ENCODE peak calls at places on chromosomes 1 and 21, in eight cellular contexts. A is AML-193; Y is iris pigment epithelial cell; Q is naive thymus-derived CD4-positive, alpha-beta T cell; G is myocyte; S is stimulated activated CD8-positive, alpha-beta memory T cell treated with anti-CD3 and anti-CD28 coated beads, Interleukin-15, amount 100 ng/mL, for 4 hours; E is renal cortical epithelial cell; V is naive thymus-derived CD8-positive, alpha-beta T cell. N is an unnamed sample.

GRCh38 chr1:37947364-37947763 is 511 bp upstream of the INPP5B start:
- DNase-seq in Q (no peak), S (no peak), V (no peak), A (no peak), Y (no peak), E (no peak), G (no peak), N (no peak)

GRCh38 chr1:117562581-117563491 is 43.0 kb upstream of the TENT5C start:
- DNase-seq in Y (no peak), S (no peak), G (peak), A (no peak), V (no peak), Q (no peak), E (no peak), N (no peak)

GRCh38 chr1:17874231-17874630 is 119.1 kb downstream of the ACTL8 start:
- DNase-seq in A (no peak), E (peak), Q (no peak), Y (peak), S (no peak), V (no peak), G (peak), N (no peak)

GRCh38 chr1:93851327-93851712 is 27.7 kb downstream of the DNTTIP2 start:
- DNase-seq in S (no peak), Q (no peak), E (no peak), Y (no peak), V (no peak), G (peak), A (no peak), N (no peak)

GRCh38 chr1:94069649-94070285 is 51.2 kb downstream of the ABCA4 start:
- DNase-seq in S (no peak), G (peak), Q (no peak), Y (no peak), E (peak), A (no peak), V (no peak), N (no peak)

GRCh38 chr1:152151646-152152045 is 7.4 kb downstream of the RPTN start:
- DNase-seq in G (no peak), E (no peak), V (no peak), S (no peak), A (no peak), Y (no peak), Q (no peak), N (no peak)

GRCh38 chr21:44757731-44758130 is 43.9 kb downstream of the UBE2G2 start:
- DNase-seq in E (no peak), Y (no peak), V (no peak), G (no peak), S (no peak), A (no peak), Q (no peak), N (no peak)

GRCh38 chr1:152585586-152585985 is 5.3 kb upstream of the LCE3D start:
- DNase-seq in Y (no peak), V (no peak), Q (no peak), G (no peak), A (no peak), S (no peak), E (no peak), N (no peak)

GRCh38 chr1:23254584-23254983 is 37.3 kb upstream of the HTR1D start:
- DNase-seq in Q (no peak), G (no peak), E (no peak), A (no peak), Y (no peak), S (no peak), V (no peak), N (no peak)

GRCh38 chr1:113453771-113454083 is 63.4 kb downstream of the MAGI3 start:
- DNase-seq in Y (peak), E (no peak), G (no peak), Q (no peak), A (no peak), S (no peak), V (no peak), N (no peak)

GRCh38 chr1:177927021-177927596 is 42.7 kb downstream of the SEC16B start:
- DNase-seq in V (no peak), G (peak), S (no peak), A (no peak), E (peak), Q (no peak), Y (peak), N (no peak)

GRCh38 chr1:4122513-4123160 is 222.6 kb upstream of the C1orf174 start:
- DNase-seq in V (no peak), G (no peak), Y (no peak), E (no peak), A (no peak), Q (no peak), S (no peak), N (no peak)

GRCh38 chr1:211920141-211920572 is 89.6 kb upstream of the LPGAT1 start:
- DNase-seq in V (no peak), A (no peak), Y (peak), E (peak), S (no peak), G (peak), Q (no peak), N (no peak)

GRCh38 chr1:113452921-113453770 is 62.8 kb downstream of the MAGI3 start:
- DNase-seq in A (peak), V (no peak), Q (peak), G (no peak), E (peak), Y (peak), S (no peak), N (no peak)

GRCh38 chr21:17461582-17461981 is 51.3 kb upstream of the CXADR start:
- DNase-seq in Q (no peak), V (no peak), Y (peak), E (peak), G (no peak), A (no peak), S (no peak), N (no peak)

GRCh38 chr1:60280256-60280655 is 206.7 kb upstream of the C1orf87 start:
- DNase-seq in E (no peak), Y (no peak), G (peak), S (no peak), Q (no peak), V (no peak), A (no peak), N (no peak)

GRCh38 chr1:19232526-19232851 is 18.8 kb downstream of the EMC1 start:
- DNase-seq in S (no peak), V (peak), Q (no peak), E (peak), A (no peak), Y (peak), G (no peak), N (no peak)

GRCh38 chr1:209720826-209721225 is 16.2 kb downstream of the HSD11B1 start:
- DNase-seq in Q (no peak), A (no peak), V (no peak), E (no peak), G (no peak), Y (peak), S (no peak), N (no peak)

GRCh38 chr1:111510003-111510380 is 6.6 kb upstream of the ADORA3 start:
- DNase-seq in E (no peak), Y (no peak), A (no peak), S (no peak), G (no peak), Q (no peak), V (no peak), N (no peak)

GRCh38 chr1:205343431-205344009 is 13.2 kb downstream of the KLHDC8A start:
- DNase-seq in E (no peak), S (no peak), V (no peak), Y (no peak), G (no peak), A (no peak), Q (no peak), N (no peak)

GRCh38 chr1:109477821-109478220 is 5.9 kb upstream of the ATXN7L2 start:
- DNase-seq in Q (no peak), S (no peak), A (peak), G (no peak), E (no peak), Y (no peak), V (no peak), N (no peak)

GRCh38 chr1:64038965-64039926 is 164.2 kb upstream of the UBE2U start:
- DNase-seq in G (peak), V (no peak), S (no peak), Y (peak), E (peak), A (no peak), Q (no peak), N (no peak)

GRCh38 chr1:160565568-160565967 is 13.7 kb downstream of the CD84 start:
- DNase-seq in S (no peak), Y (no peak), Q (no peak), A (no peak), V (no peak), E (no peak), G (no peak), N (no peak)

GRCh38 chr1:235494531-235494930 is 9.7 kb downstream of the B3GALNT2 start:
- DNase-seq in V (no peak), Y (no peak), Q (no peak), E (no peak), S (no peak), G (no peak), A (no peak), N (no peak)

GRCh38 chr1:219665089-219665488 is 52.2 kb upstream of the ZC3H11B start:
- DNase-seq in G (no peak), V (no peak), A (no peak), E (no peak), Q (no peak), S (no peak), Y (no peak), N (no peak)

GRCh38 chr1:161185732-161186311 is 8.5 kb upstream of the B4GALT3 start:
- DNase-seq in Q (no peak), V (no peak), E (no peak), S (no peak), A (peak), G (no peak), Y (no peak), N (no peak)

GRCh38 chr1:101026394-101026788 is 807 bp upstream of the DPH5 start:
- DNase-seq in Q (no peak), Y (no peak), V (no peak), S (no peak), E (no peak), A (no peak), G (peak), N (no peak)

GRCh38 chr21:25956993-25957714 is 213.4 kb downstream of the APP start:
- DNase-seq in A (no peak), E (peak), Y (peak), S (no peak), V (no peak), Q (no peak), G (peak), N (no peak)

GRCh38 chr21:15057290-15057689 is 7.5 kb downstream of the NRIP1 start:
- DNase-seq in G (no peak), Y (no peak), E (no peak), Q (no peak), V (no peak), A (no peak), S (no peak), N (no peak)

GRCh38 chr21:25732091-25732760 is 2.5 kb downstream of the ATP5PF start:
- DNase-seq in G (no peak), V (no peak), S (no peak), E (peak), Y (peak), Q (no peak), A (no peak), N (no peak)

GRCh38 chr21:44982558-44983244 is 42.9 kb downstream of the SLX9 start:
- DNase-seq in E (peak), S (no peak), Y (peak), V (peak), Q (no peak), G (peak), A (no peak), N (no peak)

GRCh38 chr21:36076878-36077658 is 7.2 kb downstream of the CBR1 start:
- DNase-seq in V (no peak), A (no peak), Q (no peak), Y (no peak), S (no peak), G (no peak), E (no peak), N (no peak)

GRCh38 chr1:225654277-225654597 is 1.3 kb upstream of the ENAH start:
- DNase-seq in A (no peak), G (peak), Y (no peak), S (no peak), Q (no peak), E (no peak), V (no peak), N (no peak)

GRCh38 chr1:224707849-224708725 is 92.0 kb downstream of the CNIH3 start:
- DNase-seq in Q (no peak), E (peak), S (no peak), Y (peak), G (peak), V (no peak), A (no peak), N (no peak)

GRCh38 chr1:39293375-39294070 is 89.0 kb downstream of the MACF1 start:
- DNase-seq in E (peak), S (no peak), G (no peak), V (no peak), Q (no peak), Y (peak), A (no peak), N (no peak)

GRCh38 chr1:158283965-158284364 is 5.8 kb upstream of the CD1C start:
- DNase-seq in Y (no peak), S (no peak), V (no peak), Q (no peak), A (peak), G (no peak), E (peak), N (no peak)

GRCh38 chr1:103220503-103221095 is 112.3 kb upstream of the COL11A1 start:
- DNase-seq in E (peak), V (no peak), A (no peak), G (peak), Y (peak), S (no peak), Q (no peak), N (no peak)

N was measured in T-cell.